ENCODE peak calls at places on chromosomes 7 and 10, in four cellular contexts. V is HepG2, Z is K562, U is GM12878. T is an unnamed sample.

GRCh38 chr10:3010819-3011422 is 56.4 kb upstream of the PFKP start:
- DNase-seq in V (peak; percentile 21), Z (no peak), U (no peak), T (no peak)

GRCh38 chr10:35563266-35563891 is 41.8 kb upstream of the GJD4 start:
- DNase-seq in V (peak; percentile 64), Z (peak; percentile 84), U (peak; percentile 15), T (peak; percentile 78)

GRCh38 chr7:2616973-2617709 is 14.6 kb upstream of the TTYH3 start:
- DNase-seq in V (no peak), Z (no peak), U (no peak), T (no peak)

GRCh38 chr10:73772280-73773151 is 9.3 kb upstream of the CHCHD1 start:
- DNase-seq in V (peak; percentile 41), Z (peak; percentile 90), U (peak; percentile 48), T (peak; percentile 80)

GRCh38 chr7:43649755-43650274 is 66.9 kb downstream of the STK17A start:
- DNase-seq in V (no peak), Z (no peak), U (peak; percentile 97), T (peak; percentile 62)

GRCh38 chr7:149727053-149727452 is 46.3 kb downstream of the ZNF467 start:
- DNase-seq in V (no peak), Z (no peak), U (no peak), T (no peak)

GRCh38 chr7:98178321-98178720 is 32.9 kb upstream of the BHLHA15 start:
- DNase-seq in V (no peak), Z (no peak), U (no peak), T (no peak)

GRCh38 chr7:101714097-101714496 is 85.0 kb upstream of the MYL10 start:
- DNase-seq in V (no peak), Z (no peak), U (no peak), T (no peak)

GRCh38 chr10:99329238-99329890 is at the start of gene CNNM1:
- DNase-seq in V (no peak), Z (no peak), U (no peak), T (no peak)

GRCh38 chr7:121313220-121313792 is 15.5 kb upstream of the WNT16 start:
- DNase-seq in V (no peak), Z (no peak), U (no peak), T (no peak)

GRCh38 chr7:29989257-29989995 is at the start of gene SCRN1:
- DNase-seq in V (peak; percentile 22), Z (no peak), U (no peak), T (peak; percentile 39)

GRCh38 chr10:92405006-92405924 is 114.3 kb downstream of the MARCHF5 start:
- DNase-seq in V (no peak), Z (no peak), U (no peak), T (no peak)

GRCh38 chr10:12631216-12631615 is 281.9 kb downstream of the CAMK1D start:
- DNase-seq in V (peak; percentile 32), Z (no peak), U (no peak), T (no peak)

GRCh38 chr7:97503367-97504094 is 228.4 kb upstream of the TAC1 start:
- DNase-seq in V (no peak), Z (peak; percentile 6), U (no peak), T (no peak)

GRCh38 chr7:1919539-1920265 is 249.6 kb downstream of the ELFN1 start:
- DNase-seq in V (peak; percentile 67), Z (no peak), U (no peak), T (no peak)

GRCh38 chr10:86684305-86684704 is 16.0 kb downstream of the LDB3 start:
- DNase-seq in V (no peak), Z (peak; percentile 35), U (no peak), T (no peak)

GRCh38 chr7:105719395-105719794 is 138.1 kb upstream of the EFCAB10 start:
- DNase-seq in V (no peak), Z (no peak), U (no peak), T (no peak)

GRCh38 chr7:93016681-93017349 is 101.0 kb downstream of the SAMD9 start:
- DNase-seq in V (no peak), Z (no peak), U (no peak), T (peak; percentile 65)

GRCh38 chr7:82605247-82605864 is 161.8 kb upstream of the CACNA2D1 start:
- DNase-seq in V (peak; percentile 6), Z (peak; percentile 47), U (no peak), T (peak; percentile 62)

GRCh38 chr7:130840599-130840998 is 106.6 kb upstream of the KLF14 start:
- DNase-seq in V (no peak), Z (no peak), U (no peak), T (no peak)

GRCh38 chr10:13709931-13710690 is 123.3 kb downstream of the PRPF18 start:
- DNase-seq in V (no peak), Z (no peak), U (no peak), T (no peak)

GRCh38 chr7:121428857-121429489 is 32.9 kb upstream of the FAM3C start:
- DNase-seq in V (no peak), Z (no peak), U (no peak), T (no peak)

GRCh38 chr7:66326501-66327180 is 121.5 kb downstream of the TPST1 start:
- DNase-seq in V (no peak), Z (no peak), U (no peak), T (peak; percentile 85)

GRCh38 chr10:93072713-93073538 is 767 bp upstream of the CYP26A1 start:
- DNase-seq in V (no peak), Z (no peak), U (no peak), T (no peak)

GRCh38 chr10:126130291-126130710 is 233.9 kb downstream of the FANK1 start:
- DNase-seq in V (no peak), Z (no peak), U (no peak), T (no peak)

GRCh38 chr7:155652156-155653124 is 8.0 kb downstream of the RBM33 start:
- DNase-seq in V (no peak), Z (no peak), U (no peak), T (peak; percentile 61)

GRCh38 chr7:155648752-155649339 is 4.4 kb downstream of the RBM33 start:
- DNase-seq in V (no peak), Z (no peak), U (no peak), T (no peak)

GRCh38 chr7:155647302-155647701 is 2.8 kb downstream of the RBM33 start:
- DNase-seq in V (no peak), Z (no peak), U (no peak), T (no peak)

GRCh38 chr7:155647734-155648133 is 3.3 kb downstream of the RBM33 start:
- DNase-seq in V (no peak), Z (no peak), U (no peak), T (no peak)

GRCh38 chr7:155649588-155649987 is 5.1 kb downstream of the RBM33 start:
- DNase-seq in V (no peak), Z (no peak), U (no peak), T (no peak)
- H3K4me1 ChIP-seq in V (peaks cover 87% of the 10 kb centered on the region), Z (peaks cover 3% of the 10 kb centered on the region), U (peaks cover 3% of the 10 kb centered on the region), T (peaks cover 28% of the 10 kb centered on the region)

GRCh38 chr10:46540412-46541016 is 15.9 kb downstream of the GPRIN2 start:
- DNase-seq in V (no peak), Z (no peak), U (no peak), T (no peak)

GRCh38 chr10:46541017-46541661 is 15.3 kb downstream of the GPRIN2 start:
- DNase-seq in V (no peak), Z (peak; percentile 56), U (no peak), T (no peak)

GRCh38 chr10:46542567-46543323 is 13.7 kb downstream of the GPRIN2 start:
- DNase-seq in V (no peak), Z (no peak), U (no peak), T (no peak)

GRCh38 chr10:46543379-46544014 is 13.0 kb downstream of the GPRIN2 start:
- DNase-seq in V (no peak), Z (no peak), U (no peak), T (no peak)

GRCh38 chr10:46541735-46542566 is 14.5 kb downstream of the GPRIN2 start:
- DNase-seq in V (no peak), Z (no peak), U (no peak), T (no peak)
- TF ChIP-seq POLR2AphosphoS5 in V (no peak), Z (no peak), U (no peak), T (no peak)

GRCh38 chr10:132402781-132403241 is 5.8 kb downstream of the PWWP2B start:
- DNase-seq in V (no peak), Z (no peak), U (no peak), T (no peak)

GRCh38 chr10:132404911-132405462 is 8.0 kb downstream of the PWWP2B start:
- DNase-seq in V (no peak), Z (no peak), U (no peak), T (no peak)

GRCh38 chr10:132405463-132405991 is 8.5 kb downstream of the PWWP2B start:
- DNase-seq in V (no peak), Z (no peak), U (no peak), T (no peak)

GRCh38 chr10:132403511-132404168 is 6.6 kb downstream of the PWWP2B start:
- DNase-seq in V (no peak), Z (no peak), U (no peak), T (no peak)

GRCh38 chr10:132404169-132404880 is 7.3 kb downstream of the PWWP2B start:
- DNase-seq in V (no peak), Z (no peak), U (no peak), T (no peak)
- TF ChIP-seq MYC in V (no peak), Z (no peak), U (no peak), T (no peak)

GRCh38 chr10:119672291-119672690 is 21.1 kb downstream of the BAG3 start:
- DNase-seq in V (no peak), Z (no peak), U (no peak), T (no peak)
- H3K4me1 ChIP-seq in V (peaks cover 13% of the 10 kb centered on the region), Z (peaks cover 8% of the 10 kb centered on the region), U (no peaks in the 10 kb centered on the region), T (peaks cover 6% of the 10 kb centered on the region)

GRCh38 chr7:50306491-50307367 is 2.2 kb downstream of the IKZF1 start:
- DNase-seq in V (no peak), Z (peak; percentile 54), U (no peak), T (no peak)

GRCh38 chr7:50309130-50309478 is 4.6 kb downstream of the IKZF1 start:
- DNase-seq in V (no peak), Z (no peak), U (no peak), T (no peak)

GRCh38 chr7:50307368-50308012 is 3.0 kb downstream of the IKZF1 start:
- DNase-seq in V (no peak), Z (peak; percentile 83), U (no peak), T (no peak)

GRCh38 chr7:50309736-50310135 is 5.2 kb downstream of the IKZF1 start:
- DNase-seq in V (no peak), Z (no peak), U (no peak), T (no peak)

DNA sequence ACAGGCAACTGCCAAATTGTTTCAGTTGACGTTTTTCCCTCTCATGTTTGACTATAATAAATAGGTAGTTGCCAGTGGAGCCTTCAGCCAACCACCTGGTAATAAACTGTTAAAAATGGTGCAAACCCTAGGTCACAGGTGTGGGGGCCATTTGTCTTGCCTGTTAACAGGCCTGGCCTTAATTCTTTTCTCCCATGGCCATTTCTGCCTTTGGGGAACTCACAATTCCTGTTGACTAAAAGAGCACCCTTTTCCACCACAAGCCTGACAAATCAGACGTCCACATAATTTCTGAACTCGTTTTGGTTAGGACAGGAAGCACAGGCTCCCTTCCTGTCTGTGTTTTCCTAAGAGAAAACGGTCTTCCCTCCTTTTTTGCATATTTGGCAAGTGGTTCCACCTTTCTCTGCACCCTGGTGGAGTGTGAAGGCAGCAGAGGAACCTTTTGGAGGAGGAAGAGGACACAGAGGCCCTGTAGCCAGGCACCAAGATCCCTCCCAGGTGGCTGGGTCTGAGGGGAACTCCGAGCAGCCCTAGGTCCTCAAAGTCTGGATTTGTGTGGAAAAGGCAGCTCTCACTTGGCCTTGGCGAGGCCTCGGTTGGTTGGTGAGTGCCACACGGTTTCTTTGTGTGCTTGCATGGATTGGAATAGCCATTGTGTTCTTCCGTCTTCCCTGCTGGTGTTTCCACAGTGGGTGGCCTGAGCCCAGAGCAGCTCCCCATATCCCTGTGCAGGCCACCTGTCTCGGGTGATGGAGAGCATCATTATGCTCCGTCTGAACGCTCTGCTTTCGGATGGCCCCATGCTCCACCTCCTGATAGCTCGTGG is 4.0 kb downstream of the IKZF1 start:
- DNase-seq in V (no peak), Z (peak; percentile 66), U (no peak), T (no peak)
- TF ChIP-seq POLR2AphosphoS5 in V (no peak), Z (no peak), U (no peak), T (no peak)

GRCh38 chr7:34739651-34740300 is 81.8 kb downstream of the NPSR1 start:
- DNase-seq in V (no peak), Z (no peak), U (no peak), T (no peak)
- TF ChIP-seq MYC in V (no peak), Z (no peak), U (no peak), T (no peak)